ENCODE peak calls at places on chromosomes 16 and 17, in six cellular contexts. I is amniotic stem cell; Q is CD8-positive, alpha-beta T cell; B is OCI-LY7; R is A549; C is NCI-H1092. W is an unnamed sample.

GRCh38 chr16:89506791-89507191 is 1.4 kb upstream of the SPG7 start:
- DNase-seq in I (no peak), Q (peak), B (peak), R (no peak), C (no peak), W (no peak)

GRCh38 chr17:59154335-59154720 is 658 bp downstream of the SKA2 start:
- DNase-seq in I (no peak), Q (peak), B (peak), R (peak), C (peak), W (no peak)

GRCh38 chr16:23171234-23171948 is 11.2 kb upstream of the SCNN1G start:
- DNase-seq in I (no peak), Q (no peak), B (no peak), R (peak), C (no peak), W (no peak)

GRCh38 chr16:27114006-27114405 is 47.3 kb downstream of the C16orf82 start:
- DNase-seq in I (no peak), Q (no peak), B (no peak), R (no peak), C (no peak), W (no peak)

GRCh38 chr16:87186440-87186839 is 130.8 kb downstream of the C16orf95 start:
- DNase-seq in I (no peak), Q (no peak), B (no peak), R (no peak), C (no peak), W (no peak)

GRCh38 chr16:87621976-87622713 is 19.8 kb downstream of the JPH3 start:
- DNase-seq in I (no peak), Q (no peak), B (no peak), R (no peak), C (no peak), W (no peak)

GRCh38 chr16:69563605-69564580 is 1.9 kb upstream of the NFAT5 start:
- DNase-seq in I (no peak), Q (peak), B (peak), R (peak), C (no peak), W (no peak)

GRCh38 chr16:4093495-4094137 is 22.6 kb downstream of the ADCY9 start:
- DNase-seq in I (no peak), Q (no peak), B (no peak), R (no peak), C (no peak), W (no peak)

GRCh38 chr17:79255046-79255445 is 180.4 kb downstream of the ENGASE start:
- DNase-seq in I (no peak), Q (no peak), B (no peak), R (no peak), C (no peak), W (no peak)

GRCh38 chr17:34116306-34116705 is 138.8 kb upstream of the CCL2 start:
- DNase-seq in I (no peak), Q (no peak), B (no peak), R (no peak), C (no peak), W (no peak)

GRCh38 chr17:41446806-41447205 is 6.0 kb upstream of the KRT38 start:
- DNase-seq in I (no peak), Q (no peak), B (no peak), R (no peak), C (no peak), W (no peak)

GRCh38 chr17:57574040-57574513 is 171.0 kb downstream of the CCDC182 start:
- DNase-seq in I (no peak), Q (no peak), B (no peak), R (no peak), C (peak), W (no peak)